ENCODE peak calls at places on chromosomes 6 and 20, in ten cellular contexts. N is Kasumi-1; T is NCI-H69; J is stimulated activated naive B cell treated with anti-CD40 and anti-IgM and Interleukin-4, amounts not matched to agents 10 μg/mL and 1 μg/mL and 100 μg/mL, for 72 hours; M is suprapubic skin; L is activated T-helper 1 cell treated with Interleukin-2 at 50 U/mL for 16 hours; Z is G401; S is cardiac fibroblast; O is Caki2; D is Daoy. F is an unnamed sample.

GRCh38 chr6:157885876-157886275 is 62.8 kb downstream of the SNX9 start:
- DNase-seq in O (no peak), N (no peak), D (no peak), Z (no peak), M (no peak), T (no peak), S (no peak), J (peak; percentile 35), L (no peak), F (no peak)

GRCh38 chr20:42041000-42041565 is 422.9 kb upstream of the CHD6 start:
- DNase-seq in S (no peak), N (no peak), J (no peak), M (no peak), L (no peak), T (peak; percentile 7), Z (no peak), O (peak; percentile 33), D (no peak), F (no peak)

GRCh38 chr20:36571564-36572504 is 1.6 kb upstream of the TGIF2 start:
- DNase-seq in O (no peak), S (no peak), M (no peak), Z (peak; percentile 17), D (no peak), N (peak; percentile 17), T (no peak), J (no peak), L (no peak), F (no peak)

GRCh38 chr6:42099340-42100028 is 42.9 kb downstream of the C6orf132 start:
- DNase-seq in S (peak; percentile 69), T (no peak), J (no peak), D (peak; percentile 85), Z (no peak), L (no peak), M (no peak), O (peak; percentile 31), N (no peak), F (no peak)

GRCh38 chr6:133160531-133160930 is 80.6 kb upstream of the EYA4 start:
- DNase-seq in M (no peak), Z (no peak), N (no peak), L (no peak), O (no peak), T (no peak), J (no peak), S (no peak), D (no peak), F (no peak)

GRCh38 chr6:146550911-146551310 is 7.3 kb downstream of the RAB32 start:
- DNase-seq in M (no peak), J (no peak), L (no peak), O (no peak), T (no peak), Z (no peak), N (no peak), S (peak; percentile 55), D (no peak), F (no peak)

GRCh38 chr6:131208787-131209186 is 73.5 kb downstream of the AKAP7 start:
- DNase-seq in O (no peak), D (no peak), L (no peak), J (no peak), S (no peak), N (no peak), M (no peak), Z (no peak), T (no peak), F (no peak)

GRCh38 chr20:40326794-40327193 is 362.2 kb downstream of the MAFB start:
- DNase-seq in S (no peak), J (no peak), M (no peak), Z (no peak), L (no peak), D (no peak), N (no peak), O (no peak), T (no peak), F (no peak)

GRCh38 chr20:61558726-61559125 is 306.7 kb downstream of the CDH4 start:
- DNase-seq in J (no peak), D (peak; percentile 55), N (no peak), Z (no peak), L (no peak), M (no peak), T (peak; percentile 5), O (no peak), S (no peak), F (no peak)

GRCh38 chr6:35025241-35026188 is 115.6 kb downstream of the TCP11 start:
- DNase-seq in Z (no peak), M (no peak), L (no peak), N (peak; percentile 18), D (peak; percentile 26), T (peak; percentile 33), O (no peak), S (peak; percentile 32), J (no peak), F (peak; percentile 29)

GRCh38 chr6:122438975-122439374 is 32.6 kb downstream of the SERINC1 start:
- DNase-seq in L (no peak), D (no peak), T (no peak), S (no peak), N (no peak), O (no peak), Z (no peak), M (no peak), J (no peak), F (no peak)

F was measured in type B pancreatic cell.